ENCODE peak calls at places on chromosomes 3 and 15, in nine cellular contexts. F is activated CD8-positive, alpha-beta T cell treated with anti-CD3 and anti-CD28 coated beads for 36 hours; I is Right ventricle myocardium inferior; O is RWPE2; S is activated T-helper 17 cell treated with anti-CD3 and anti-CD28 coated beads, Interleukin-2, amount 50 U/mL, for 72 hours; V is gastroesophageal sphincter; G is naive thymus-derived CD8-positive, alpha-beta T cell; Z is activated naive CD4-positive, alpha-beta T cell treated with anti-CD3 and anti-CD28 coated beads, Interleukin-2, amount 50 U/mL, for 72 hours; E is GM12878. T is an unnamed sample.

GRCh38 chr15:59917504-59918157 is 86.5 kb upstream of the FOXB1 start:
- ATAC-seq in F (peak; percentile 68), I (peak; percentile 52), O (peak; percentile 72), S (peak; percentile 48), V (no peak), G (peak; percentile 97), Z (peak; percentile 33), E (peak; percentile 94), T (peak; percentile 98)

GRCh38 chr15:62840518-62841268 is 201.9 kb upstream of the TPM1 start:
- ATAC-seq in F (no peak), I (no peak), O (no peak), S (no peak), V (no peak), G (no peak), Z (no peak), E (no peak), T (no peak)

GRCh38 chr3:184568918-184569829 is 7.6 kb downstream of the EPHB3 start:
- ATAC-seq in F (peak; percentile 54), I (peak; percentile 91), O (peak; percentile 44), S (peak; percentile 46), V (peak; percentile 88), G (peak; percentile 27), Z (peak; percentile 41), E (no peak), T (peak; percentile 81)

GRCh38 chr3:89278305-89278704 is 170.9 kb downstream of the EPHA3 start:
- ATAC-seq in F (no peak), I (no peak), O (no peak), S (no peak), V (no peak), G (no peak), Z (no peak), E (no peak), T (no peak)

GRCh38 chr3:31105438-31106077 is 211.1 kb upstream of the GADL1 start:
- ATAC-seq in F (peak; percentile 35), I (no peak), O (peak; percentile 86), S (peak; percentile 56), V (no peak), G (no peak), Z (peak; percentile 67), E (no peak), T (peak; percentile 96)

GRCh38 chr3:186365202-186365974 is 3.4 kb upstream of the DGKG start:
- ATAC-seq in F (no peak), I (peak; percentile 80), O (no peak), S (no peak), V (peak; percentile 78), G (no peak), Z (no peak), E (no peak), T (no peak)

GRCh38 chr3:13555753-13556152 is 6.8 kb downstream of the FBLN2 start:
- ATAC-seq in F (peak; percentile 21), I (no peak), O (no peak), S (no peak), V (no peak), G (no peak), Z (no peak), E (no peak), T (no peak)

GRCh38 chr3:45958333-45958791 is 15.1 kb downstream of the CXCR6 start:
- ATAC-seq in F (no peak), I (peak; percentile 26), O (no peak), S (no peak), V (peak; percentile 27), G (no peak), Z (no peak), E (no peak), T (no peak)

GRCh38 chr3:175397407-175397806 is 538.3 kb downstream of the NAALADL2 start:
- ATAC-seq in F (no peak), I (peak; percentile 79), O (no peak), S (no peak), V (no peak), G (no peak), Z (no peak), E (no peak), T (no peak)

GRCh38 chr3:121834079-121834730 is 655 bp downstream of the IQCB1 start:
- ATAC-seq in F (no peak), I (peak; percentile 1), O (peak; percentile 2), S (no peak), V (no peak), G (no peak), Z (no peak), E (no peak), T (peak; percentile 41)

GRCh38 chr3:179418610-179419009 is 32.7 kb downstream of the GNB4 start:
- ATAC-seq in F (no peak), I (no peak), O (no peak), S (no peak), V (no peak), G (no peak), Z (no peak), E (no peak), T (no peak)

GRCh38 chr3:161969867-161970266 is 473.3 kb downstream of the OTOL1 start:
- ATAC-seq in F (no peak), I (no peak), O (peak; percentile 46), S (no peak), V (no peak), G (no peak), Z (no peak), E (no peak), T (no peak)

GRCh38 chr3:35707904-35708303 is 68.6 kb downstream of the ARPP21 start:
- ATAC-seq in F (no peak), I (no peak), O (no peak), S (peak; percentile 47), V (no peak), G (no peak), Z (peak; percentile 48), E (no peak), T (peak; percentile 86)

GRCh38 chr15:27341780-27342343 is 370.9 kb downstream of the GABRG3 start:
- ATAC-seq in F (no peak), I (no peak), O (no peak), S (no peak), V (peak; percentile 55), G (no peak), Z (no peak), E (no peak), T (no peak)